ENCODE peak calls at places on chromosome 11, in five cellular contexts. Z, W, P, U and O are unnamed samples.
A peak's percentile ranks its signal among the peaks of the same experiment; 100 is the strongest.

GRCh38 chr11:12831471-12832202 is 157.4 kb downstream of the TEAD1 start:
- DNase-seq in Z (no peak), W (no peak), P (no peak), U (no peak), O (no peak)

GRCh38 chr11:75189911-75190310 is 39.0 kb downstream of the SLCO2B1 start:
- DNase-seq in Z (no peak), W (no peak), P (no peak), U (no peak), O (no peak)

GRCh38 chr11:9688716-9689511 is 25.0 kb downstream of the SWAP70 start:
- DNase-seq in Z (no peak), W (no peak), P (no peak), U (peak; percentile 24), O (no peak)

GRCh38 chr11:113994077-113994954 is 19.4 kb downstream of the HTR3A start:
- DNase-seq in Z (peak; percentile 73), W (no peak), P (no peak), U (no peak), O (no peak)

GRCh38 chr11:111878385-111878765 is 590 bp downstream of the FDXACB1 start:
- DNase-seq in Z (no peak), W (no peak), P (no peak), U (no peak), O (no peak)

GRCh38 chr11:104968856-104969776 is 742 bp upstream of the CASP4 start:
- DNase-seq in Z (peak; percentile 81), W (no peak), P (no peak), U (peak; percentile 14), O (peak; percentile 56)

GRCh38 chr11:70703141-70704052 is 305.1 kb downstream of the CTTN start:
- DNase-seq in Z (peak; percentile 53), W (no peak), P (no peak), U (no peak), O (no peak)

GRCh38 chr11:26522912-26523610 is 49.0 kb downstream of the MUC15 start:
- DNase-seq in Z (no peak), W (no peak), P (no peak), U (no peak), O (no peak)

GRCh38 chr11:120529214-120529613 is 17.7 kb downstream of the GRIK4 start:
- DNase-seq in Z (no peak), W (no peak), P (no peak), U (no peak), O (no peak)

GRCh38 chr11:95417832-95418231 is 186.8 kb upstream of the SESN3 start:
- DNase-seq in Z (no peak), W (no peak), P (no peak), U (no peak), O (no peak)

GRCh38 chr11:131217313-131218297 is 152.8 kb upstream of the NTM start:
- DNase-seq in Z (no peak), W (no peak), P (no peak), U (no peak), O (no peak)

GRCh38 chr11:3840289-3840869 is 380 bp downstream of the RHOG start:
- DNase-seq in Z (peak; percentile 86), W (no peak), P (no peak), U (no peak), O (peak; percentile 52)

GRCh38 chr11:106047636-106048035 is 25.6 kb upstream of the MSANTD4 start:
- DNase-seq in Z (no peak), W (no peak), P (no peak), U (no peak), O (no peak)

GRCh38 chr11:92449780-92450179 is 225.2 kb downstream of the FAT3 start:
- DNase-seq in Z (no peak), W (no peak), P (no peak), U (no peak), O (no peak)

GRCh38 chr11:29634248-29634647 is 382.6 kb downstream of the KCNA4 start:
- DNase-seq in Z (no peak), W (no peak), P (no peak), U (no peak), O (no peak)

GRCh38 chr11:19777342-19778102 is 64.9 kb downstream of the NAV2 start:
- DNase-seq in Z (no peak), W (no peak), P (no peak), U (no peak), O (peak; percentile 26)

GRCh38 chr11:128135451-128135850 is 451.9 kb downstream of the ETS1 start:
- DNase-seq in Z (no peak), W (no peak), P (no peak), U (peak; percentile 27), O (no peak)

GRCh38 chr11:45282070-45282469 is 4.1 kb downstream of the SYT13 start:
- DNase-seq in Z (no peak), W (no peak), P (no peak), U (no peak), O (no peak)

GRCh38 chr11:121715395-121715794 is 262.6 kb upstream of the SORL1-AS1 start:
- DNase-seq in Z (no peak), W (no peak), P (peak; percentile 88), U (no peak), O (no peak)

GRCh38 chr11:94759522-94759921 is 8.6 kb upstream of the AMOTL1 start:
- DNase-seq in Z (no peak), W (no peak), P (no peak), U (no peak), O (no peak)

GRCh38 chr11:13007182-13007581 is 1.9 kb upstream of the RASSF10 start:
- DNase-seq in Z (no peak), W (no peak), P (peak; percentile 81), U (no peak), O (no peak)

GRCh38 chr11:27806122-27806521 is 105.9 kb upstream of the BDNF start:
- DNase-seq in Z (no peak), W (no peak), P (no peak), U (no peak), O (no peak)

GRCh38 chr11:25094085-25094802 is 597.4 kb downstream of the LUZP2 start:
- DNase-seq in Z (peak; percentile 61), W (no peak), P (no peak), U (no peak), O (peak; percentile 53)

GRCh38 chr11:2379471-2380174 is 2.5 kb downstream of the CD81 start:
- DNase-seq in Z (peak; percentile 77), W (no peak), P (no peak), U (no peak), O (peak; percentile 55)

GRCh38 chr11:75945925-75946324 is 130.9 kb downstream of the UVRAG start:
- DNase-seq in Z (no peak), W (no peak), P (no peak), U (no peak), O (no peak)

GRCh38 chr11:118057424-118058145 is 19.3 kb upstream of the TMPRSS4 start:
- DNase-seq in Z (no peak), W (no peak), P (no peak), U (no peak), O (peak; percentile 20)

GRCh38 chr11:118058311-118059230 is 18.3 kb upstream of the TMPRSS4 start:
- DNase-seq in Z (peak; percentile 51), W (no peak), P (no peak), U (no peak), O (no peak)

GRCh38 chr11:118054712-118055640 is 21.9 kb upstream of the TMPRSS4 start:
- DNase-seq in Z (no peak), W (no peak), P (peak; percentile 82), U (no peak), O (peak; percentile 23)

GRCh38 chr11:118056806-118057205 is 20.1 kb upstream of the TMPRSS4 start:
- DNase-seq in Z (no peak), W (no peak), P (no peak), U (no peak), O (peak; percentile 31)

DNA sequence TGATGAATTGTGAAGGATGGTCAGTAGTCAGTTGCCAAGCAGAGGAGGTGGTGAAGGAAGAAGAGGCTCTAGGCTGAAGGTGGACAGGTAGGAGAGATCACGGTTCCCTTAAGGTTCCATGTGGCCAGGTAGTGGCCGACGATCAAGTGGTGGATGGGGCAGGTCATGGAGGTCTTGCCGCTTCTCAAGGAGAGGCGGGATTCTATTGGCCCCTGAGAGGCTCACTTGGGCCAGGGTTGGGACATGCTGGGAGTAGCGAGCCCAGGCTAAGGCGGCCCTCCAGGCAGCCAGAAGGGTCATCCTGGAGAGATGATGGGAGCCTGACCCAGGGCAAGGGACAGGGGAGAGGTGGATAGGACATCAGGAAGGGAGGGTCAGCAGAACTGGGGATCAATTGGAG is 20.9 kb upstream of the TMPRSS4 start:
- DNase-seq in Z (no peak), W (no peak), P (peak; percentile 79), U (no peak), O (peak; percentile 28)
- TF ChIP-seq POLR2A in Z (no peak), W (no peak), P (no peak), U (no peak), O (no peak)

GRCh38 chr11:47348859-47349258 is 3.6 kb downstream of the MYBPC3 start:
- DNase-seq in Z (no peak), W (no peak), P (no peak), U (no peak), O (no peak)

GRCh38 chr11:47352556-47352955 is at the start of gene MYBPC3:
- DNase-seq in Z (no peak), W (no peak), P (no peak), U (no peak), O (no peak)

GRCh38 chr11:47350315-47350714 is 2.2 kb downstream of the MYBPC3 start:
- DNase-seq in Z (peak; percentile 66), W (no peak), P (no peak), U (no peak), O (no peak)

GRCh38 chr11:47349521-47350095 is 2.9 kb downstream of the MYBPC3 start:
- DNase-seq in Z (no peak), W (no peak), P (no peak), U (no peak), O (peak; percentile 46)

GRCh38 chr11:47351159-47352126 is 1.1 kb downstream of the MYBPC3 start:
- DNase-seq in Z (no peak), W (no peak), P (no peak), U (no peak), O (no peak)
- H3K4me3 ChIP-seq in Z (no peak overlapping the region), W (no peak overlapping the region), P (no peak overlapping the region), U (no peak overlapping the region), O (no peak overlapping the region)

DNA sequence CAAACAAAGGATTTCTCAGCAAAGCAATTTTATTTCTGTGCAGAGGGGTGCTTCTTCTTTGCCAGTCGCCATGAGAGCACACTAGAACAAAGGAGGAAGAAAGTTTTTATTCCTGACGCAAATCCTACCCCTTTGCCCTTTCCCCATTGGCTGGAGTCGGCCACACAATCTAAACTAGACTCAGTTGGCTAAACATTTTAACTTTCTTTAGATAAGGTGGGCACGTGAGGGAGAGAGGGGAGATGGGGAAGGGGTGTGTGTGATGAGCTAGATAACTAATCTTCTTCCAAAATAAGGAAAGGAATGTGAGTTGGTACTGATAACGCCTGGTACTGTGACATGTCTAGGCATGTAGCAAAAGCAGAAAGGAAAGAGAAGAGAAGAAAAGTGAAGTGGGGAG is 626 bp downstream of the TRIM22 start:
- DNase-seq in Z (no peak), W (no peak), P (peak; percentile 26), U (no peak), O (no peak)
- TF ChIP-seq POLR2A in Z (no peak), W (no peak), P (no peak), U (no peak), O (peak; percentile 16)

GRCh38 chr11:68115285-68115684 is 5.9 kb downstream of the CHKA start:
- DNase-seq in Z (no peak), W (no peak), P (no peak), U (no peak), O (no peak)

GRCh38 chr11:68116126-68116525 is 5.1 kb downstream of the CHKA start:
- DNase-seq in Z (no peak), W (no peak), P (no peak), U (no peak), O (no peak)

GRCh38 chr11:68116892-68117435 is 4.2 kb downstream of the CHKA start:
- DNase-seq in Z (no peak), W (no peak), P (no peak), U (no peak), O (no peak)

GRCh38 chr11:68117896-68118470 is 3.2 kb downstream of the CHKA start:
- DNase-seq in Z (no peak), W (no peak), P (no peak), U (no peak), O (no peak)

GRCh38 chr11:68113986-68114385 is 7.2 kb downstream of the CHKA start:
- DNase-seq in Z (no peak), W (no peak), P (no peak), U (no peak), O (no peak)
- H3K4me3 ChIP-seq in Z (no peak overlapping the region), W (no peak overlapping the region), P (no peak overlapping the region), U (no peak overlapping the region), O (no peak overlapping the region)